ENCODE peak calls at places on chromosomes 5 and 9, in four cellular contexts. I is psoas muscle, R is left ventricle myocardium inferior, K is uterus. O is an unnamed sample.
A peak's percentile ranks its signal among the peaks of the same experiment; 100 is the strongest.

GRCh38 chr5:1010641-1011046 is 2.0 kb downstream of the NKD2 start:
- DNase-seq in I (peak; percentile 7), K (no peak), R (peak; percentile 17), O (no peak)

GRCh38 chr5:172048170-172048422 is 41.7 kb upstream of the FBXW11 start:
- DNase-seq in K (no peak), R (no peak), I (no peak), O (no peak)

GRCh38 chr5:79712741-79713140 is 23.1 kb downstream of the CMYA5 start:
- DNase-seq in R (no peak), I (no peak), K (no peak), O (no peak)

GRCh38 chr9:113238859-113239231 is 17.5 kb downstream of the SLC31A1 start:
- DNase-seq in I (no peak), R (no peak), K (no peak), O (no peak)

GRCh38 chr5:172746725-172747124 is 24.3 kb downstream of the DUSP1 start:
- DNase-seq in K (no peak), R (no peak), I (no peak), O (no peak)

GRCh38 chr5:50593681-50594080 is 72.8 kb upstream of the PARP8 start:
- DNase-seq in R (no peak), I (no peak), K (no peak), O (no peak)

GRCh38 chr5:150946351-150946905 is 41.6 kb upstream of the ZNF300 start:
- DNase-seq in K (peak; percentile 88), I (peak; percentile 87), R (peak; percentile 86), O (peak; percentile 86)

GRCh38 chr9:83062011-83062652 is 810 bp downstream of the RASEF start:
- DNase-seq in K (no peak), I (no peak), R (peak; percentile 15), O (no peak)

GRCh38 chr9:98187926-98188325 is 4.5 kb downstream of the CORO2A start:
- DNase-seq in K (no peak), I (no peak), R (no peak), O (no peak)

GRCh38 chr9:129175825-129176633 is 2.0 kb downstream of the IER5L start:
- DNase-seq in K (peak; percentile 91), R (peak; percentile 84), I (peak; percentile 83), O (peak; percentile 84)

GRCh38 chr9:82601272-82601835 is 461.6 kb downstream of the RASEF start:
- DNase-seq in K (peak; percentile 26), R (no peak), I (no peak), O (no peak)

GRCh38 chr5:126178521-126178920 is 244.7 kb upstream of the GRAMD2B start:
- DNase-seq in K (peak; percentile 28), I (no peak), R (no peak), O (no peak)

GRCh38 chr9:75027187-75028107 is 646 bp downstream of the CARNMT1 start:
- DNase-seq in R (peak; percentile 59), K (peak; percentile 51), I (peak; percentile 77), O (peak; percentile 71)

GRCh38 chr9:123834218-123834906 is 95.6 kb downstream of the DENND1A start:
- DNase-seq in R (no peak), I (no peak), K (no peak), O (no peak)

GRCh38 chr5:150114102-150114641 is 27.8 kb upstream of the CSF1R start:
- DNase-seq in R (no peak), I (no peak), K (no peak), O (no peak)

GRCh38 chr9:81589392-81589791 is 100.0 kb downstream of the TLE1 start:
- DNase-seq in K (no peak), I (no peak), R (no peak), O (no peak)

DNA sequence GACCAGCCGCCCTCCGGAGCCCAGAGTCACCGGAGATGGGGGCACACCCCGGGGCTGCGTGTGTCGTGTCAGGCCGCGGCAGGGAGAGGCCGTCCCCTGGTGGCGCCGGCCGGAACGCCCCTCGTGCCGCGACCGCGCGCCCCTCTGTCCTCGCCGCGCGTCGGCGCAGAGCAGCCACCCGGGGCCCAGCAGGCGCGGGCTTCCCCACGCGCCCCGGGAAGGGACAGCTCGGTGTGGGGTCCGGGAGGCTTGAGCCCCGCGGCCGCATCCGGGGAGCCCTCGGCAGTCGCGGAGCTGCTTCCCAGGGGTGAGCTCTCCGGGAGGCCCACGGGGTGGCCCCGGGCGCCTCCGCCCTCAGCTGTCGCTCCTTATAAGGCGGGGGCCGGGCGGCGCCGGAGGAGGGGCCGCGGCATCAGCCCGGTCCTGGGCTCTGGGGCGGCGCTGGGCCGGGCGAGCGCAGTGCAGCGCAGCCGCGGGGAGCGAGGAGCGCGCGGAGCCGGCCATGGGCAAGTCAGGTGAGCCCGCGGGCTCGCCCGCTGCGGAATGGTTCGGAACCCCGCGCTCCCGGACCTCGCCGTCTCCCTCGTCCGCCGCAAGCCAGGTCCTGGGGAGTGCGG is at the start of gene GLIPR2:
- DNase-seq in R (peak; percentile 83), K (peak; percentile 76), I (peak; percentile 84), O (peak; percentile 84)
- TF ChIP-seq CTCF in R (peak; percentile 36), K (peak; percentile 43), I (no peak), O (no peak)

DNA sequence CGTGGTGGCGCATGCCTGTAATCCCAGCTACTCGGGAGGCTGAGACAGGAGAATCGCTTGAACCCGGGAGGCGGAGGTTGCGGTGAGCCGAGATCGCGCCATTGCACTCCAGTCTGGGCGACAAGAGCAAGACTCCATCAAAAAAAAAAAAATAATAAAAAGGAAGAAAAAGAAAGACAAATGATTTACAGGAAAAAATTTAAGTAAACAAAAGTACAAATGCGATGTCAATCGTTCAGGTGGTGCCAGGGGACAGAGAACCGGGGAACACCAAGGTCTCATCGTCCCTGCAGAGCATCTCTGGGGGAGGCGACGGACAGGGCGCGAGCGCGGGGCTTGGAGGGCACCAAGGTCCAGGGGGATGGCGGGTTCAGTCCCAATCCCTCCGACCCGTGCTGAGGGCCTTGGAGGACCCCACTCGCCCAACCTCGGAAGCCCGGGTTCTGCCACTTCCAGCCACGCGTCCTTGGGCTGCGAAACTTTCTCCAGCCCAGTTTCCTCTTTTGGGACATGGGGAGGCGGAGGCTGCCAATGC is 596 bp upstream of the HNRNPAB start:
- DNase-seq in I (no peak), R (no peak), K (no peak), O (no peak)
- H3K4me1 ChIP-seq in I (peaks cover 19% of the 10 kb centered on the region), R (peaks cover 43% of the 10 kb centered on the region), K (peaks cover 12% of the 10 kb centered on the region), O (peaks cover 35% of the 10 kb centered on the region)

GRCh38 chr9:110427497-110428104 is 89.9 kb upstream of the TXNDC8 start:
- DNase-seq in I (peak; percentile 26), K (no peak), R (peak; percentile 16), O (no peak)

GRCh38 chr9:110429453-110429852 is 91.8 kb upstream of the TXNDC8 start:
- DNase-seq in I (no peak), R (no peak), K (no peak), O (no peak)

GRCh38 chr9:110426052-110426709 is 88.5 kb upstream of the TXNDC8 start:
- DNase-seq in R (no peak), K (no peak), I (no peak), O (no peak)
- TF ChIP-seq CTCF in R (peak; percentile 33), K (no peak), I (no peak), O (no peak)

GRCh38 chr5:132483661-132484385 is 6.8 kb downstream of the IRF1 start:
- DNase-seq in K (no peak), R (no peak), I (no peak), O (peak; percentile 21)
- H3K4me1 ChIP-seq in K (no peaks in the 10 kb centered on the region), R (peaks cover 70% of the 10 kb centered on the region), I (peaks cover 10% of the 10 kb centered on the region), O (peaks cover 48% of the 10 kb centered on the region)

O was measured in heart left ventricle.